ENCODE peak calls at places on chromosomes 4 and X, in four cellular contexts. W is HEK293T, M is uterus, D is GM23338. C is an unnamed sample.

GRCh38 chrX:55619547-55619946 is 3.7 kb upstream of the FOXR2 start:
- DNase-seq in W (no peak), M (no peak), D (no peak), C (no peak)

GRCh38 chrX:120549483-120550452 is 11.0 kb downstream of the CUL4B start:
- DNase-seq in W (no peak), M (no peak), D (no peak), C (peak; percentile 62)

GRCh38 chr4:99816611-99817309 is at the start of gene DAPP1:
- DNase-seq in W (no peak), M (no peak), D (no peak), C (no peak)

GRCh38 chrX:140733766-140734342 is 24.3 kb downstream of the LINC00632 start:
- DNase-seq in W (peak; percentile 67), M (no peak), D (peak; percentile 46), C (no peak)

GRCh38 chr4:107931775-107932321 is 499 bp downstream of the CYP2U1 start:
- DNase-seq in W (no peak), M (no peak), D (peak; percentile 22), C (no peak)

GRCh38 chrX:33190016-33190415 is 21.3 kb downstream of the DMD start:
- DNase-seq in W (no peak), M (no peak), D (no peak), C (no peak)

GRCh38 chr4:85747871-85748491 is 273.0 kb downstream of the ARHGAP24 start:
- DNase-seq in W (peak; percentile 39), M (no peak), D (peak; percentile 87), C (no peak)

GRCh38 chr4:41865981-41866798 is 69.0 kb upstream of the TMEM33 start:
- DNase-seq in W (no peak), M (no peak), D (peak; percentile 58), C (no peak)

GRCh38 chrX:155065035-155065734 is 5.8 kb downstream of the CMC4 start:
- DNase-seq in W (no peak), M (no peak), D (no peak), C (peak; percentile 14)